ENCODE peak calls at places on chromosomes 4 and X, in ten cellular contexts. K is T follicular helper cell; D is activated T-cell treated with anti-CD3 and anti-CD28 coated beads, Interleukin-2, amount 50 U/mL, for 72 hours; B is RPMI7951; R is iris pigment epithelial cell; J is AG04449; M is tibial artery; C is NCI-H1436; I is NCI-H82; E is breast epithelium. G is an unnamed sample.

GRCh38 chrX:72110051-72110926 is 21.4 kb downstream of the RTL5 start:
- DNase-seq in K (no peak), D (no peak), B (peak), R (no peak), J (no peak), M (no peak), C (no peak), I (no peak), E (no peak), G (peak)

GRCh38 chr4:67658302-67658701 is 42.7 kb downstream of the UBA6 start:
- DNase-seq in K (no peak), D (peak), B (no peak), R (no peak), J (no peak), M (no peak), C (no peak), I (no peak), E (no peak), G (no peak)

GRCh38 chr4:56388311-56388710 is 1.0 kb upstream of the AASDH start:
- DNase-seq in K (no peak), D (no peak), B (peak), R (peak), J (no peak), M (no peak), C (no peak), I (peak), E (no peak), G (peak)

GRCh38 chr4:102449751-102450352 is 51.3 kb upstream of the NFKB1 start:
- DNase-seq in K (peak), D (peak), B (peak), R (peak), J (no peak), M (no peak), C (peak), I (peak), E (no peak), G (peak)

GRCh38 chr4:73984736-73985527 is 3.1 kb downstream of the PPBP start:
- DNase-seq in K (no peak), D (no peak), B (no peak), R (no peak), J (no peak), M (no peak), C (no peak), I (no peak), E (no peak), G (peak)

GRCh38 chrX:2486476-2487133 is 14.2 kb downstream of the DHRSX start:
- DNase-seq in K (no peak), D (no peak), B (no peak), R (no peak), J (no peak), M (no peak), C (no peak), I (no peak), E (no peak), G (no peak)

GRCh38 chr4:41686893-41687292 is 61.6 kb downstream of the PHOX2B start:
- DNase-seq in K (no peak), D (no peak), B (no peak), R (no peak), J (no peak), M (no peak), C (no peak), I (no peak), E (no peak), G (no peak)

GRCh38 chrX:150361777-150362351 is 1.3 kb upstream of the MAMLD1 start:
- DNase-seq in K (no peak), D (peak), B (no peak), R (no peak), J (no peak), M (peak), C (no peak), I (peak), E (no peak), G (no peak)